ENCODE peak calls at places on chromosomes 1 and 21, in six cellular contexts. O is endothelial cell of umbilical vein, L is HCT116, Y is fibroblast of lung, D is GM23248, A is mesendoderm. W is an unnamed sample. For H3K4me1, the result is how much of the 10 kb centered on the place peaks cover.

GRCh38 chr1:67970088-67970487 is 80.3 kb downstream of the DIRAS3 start:
- DNase-seq in O (peak), L (peak), Y (peak), D (peak), A (no peak), W (peak)

GRCh38 chr1:153527023-153527724 is 8.6 kb downstream of the S100A6 start:
- DNase-seq in O (no peak), L (no peak), Y (no peak), D (peak), A (peak), W (no peak)

GRCh38 chr1:30730351-30731108 is 7.1 kb upstream of the MATN1 start:
- DNase-seq in O (no peak), L (no peak), Y (no peak), D (no peak), A (no peak), W (no peak)

GRCh38 chr1:97668945-97669344 is 251.9 kb downstream of the DPYD start:
- DNase-seq in O (peak), L (peak), Y (peak), D (peak), A (peak), W (peak)

GRCh38 chr1:228478912-228479665 is 8.1 kb upstream of the RNF187 start:
- DNase-seq in O (no peak), L (no peak), Y (no peak), D (no peak), A (peak), W (no peak)

GRCh38 chr1:212162635-212163034 is 122.6 kb upstream of the PPP2R5A start:
- DNase-seq in O (peak), L (no peak), Y (peak), D (peak), A (no peak), W (peak)

GRCh38 chr1:32724678-32725594 is 22.4 kb upstream of the SYNC start:
- DNase-seq in O (peak), L (peak), Y (peak), D (peak), A (peak), W (peak)

GRCh38 chr1:158150512-158150911 is 30.2 kb upstream of the CD1D start:
- DNase-seq in O (no peak), L (no peak), Y (no peak), D (no peak), A (no peak), W (no peak)

GRCh38 chr1:231931146-231931545 is 304.6 kb downstream of the DISC1 start:
- DNase-seq in O (no peak), L (no peak), Y (no peak), D (no peak), A (no peak), W (no peak)

GRCh38 chr1:18883636-18884418 is 18.5 kb downstream of the ALDH4A1 start:
- DNase-seq in O (peak), L (peak), Y (peak), D (peak), A (peak), W (peak)

GRCh38 chr1:204853446-204853845 is 17.2 kb upstream of the NFASC start:
- DNase-seq in O (no peak), L (no peak), Y (no peak), D (no peak), A (no peak), W (no peak)

GRCh38 chr21:45502006-45502345 is 40.3 kb downstream of the SLC19A1 start:
- DNase-seq in O (no peak), L (no peak), Y (no peak), D (no peak), A (no peak), W (no peak)

GRCh38 chr1:246301553-246302250 is 205.4 kb downstream of the SMYD3 start:
- DNase-seq in O (no peak), L (no peak), Y (no peak), D (peak), A (no peak), W (no peak)

GRCh38 chr1:54556110-54556509 is 8.1 kb downstream of the ACOT11 start:
- DNase-seq in O (no peak), L (no peak), Y (no peak), D (no peak), A (no peak), W (no peak)

GRCh38 chr1:104630567-104630966 is 880.9 kb downstream of the AMY1C start:
- DNase-seq in O (no peak), L (no peak), Y (no peak), D (no peak), A (no peak), W (no peak)

GRCh38 chr21:34630536-34631143 is 15.7 kb upstream of the RCAN1 start:
- DNase-seq in O (peak), L (peak), Y (peak), D (peak), A (peak), W (peak)

GRCh38 chr21:44636209-44637017 is 743 bp upstream of the KRTAP10-10 start:
- DNase-seq in O (no peak), L (no peak), Y (no peak), D (no peak), A (no peak), W (no peak)

GRCh38 chr1:56644064-56644940 is 812 bp upstream of the PRKAA2 start:
- DNase-seq in O (peak), L (no peak), Y (peak), D (peak), A (peak), W (no peak)

GRCh38 chr1:85244271-85245053 is 15.0 kb downstream of the C1orf52 start:
- DNase-seq in O (no peak), L (no peak), Y (peak), D (peak), A (no peak), W (peak)

GRCh38 chr1:59013928-59014279 is 230.1 kb upstream of the JUN start:
- DNase-seq in O (no peak), L (no peak), Y (no peak), D (no peak), A (no peak), W (no peak)

GRCh38 chr1:59011663-59012062 is 227.8 kb upstream of the JUN start:
- DNase-seq in O (no peak), L (no peak), Y (no peak), D (no peak), A (no peak), W (no peak)

GRCh38 chr1:59014827-59015226 is 231.0 kb upstream of the JUN start:
- DNase-seq in O (no peak), L (no peak), Y (no peak), D (no peak), A (no peak), W (no peak)

GRCh38 chr1:59012378-59012777 is 228.5 kb upstream of the JUN start:
- DNase-seq in O (no peak), L (no peak), Y (no peak), D (no peak), A (no peak), W (no peak)

GRCh38 chr1:59013276-59013927 is 229.6 kb upstream of the JUN start:
- DNase-seq in O (peak), L (no peak), Y (peak), D (peak), A (peak), W (peak)
- H3K9ac ChIP-seq in O (peak), L (no peak), Y (peak), D (peak), A (peak), W (peak)

DNA sequence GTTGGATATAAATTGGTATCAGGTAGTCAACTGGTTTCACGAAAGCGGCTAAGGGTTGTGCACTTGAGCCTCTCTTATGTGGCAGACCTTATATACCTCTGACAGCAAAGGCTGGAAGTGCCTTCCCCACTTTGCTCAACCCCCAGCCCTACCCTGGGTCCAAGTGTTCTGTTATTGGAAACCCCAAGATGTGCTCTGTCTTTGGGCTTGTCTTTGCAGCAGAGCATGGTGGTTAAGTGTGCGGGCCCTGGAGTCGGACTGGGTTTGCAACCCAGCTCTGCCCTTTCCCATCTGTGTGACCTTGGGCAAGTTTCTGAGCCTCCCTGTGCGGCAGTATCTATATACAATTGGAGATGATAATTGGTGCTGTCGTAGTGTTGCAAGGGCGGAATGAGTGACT is 11.2 kb upstream of the IL10 start:
- DNase-seq in O (no peak), L (no peak), Y (no peak), D (no peak), A (no peak), W (no peak)
- H3K4me1 ChIP-seq in O (under half), L (under half), Y (under half), D (under half), A (under half), W (under half)

DNA sequence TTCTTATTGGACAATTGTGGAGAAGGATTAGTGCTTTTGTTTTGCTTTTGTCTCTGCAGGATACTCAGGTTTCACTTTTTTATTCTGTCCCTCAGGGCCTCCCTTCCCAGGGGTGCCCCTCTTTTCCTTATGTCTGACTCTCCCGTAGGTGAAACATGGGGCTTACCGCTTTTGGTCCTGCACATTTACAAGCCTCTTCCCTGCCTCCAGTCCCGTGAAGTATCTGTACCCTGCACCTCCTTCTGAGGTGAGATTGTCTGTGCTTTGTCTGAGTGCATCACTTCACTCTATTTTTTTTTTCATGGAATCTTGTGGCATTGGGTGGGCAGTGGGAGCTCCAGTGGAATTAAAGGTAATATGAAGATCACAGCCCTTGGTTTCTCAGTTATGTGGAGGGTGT is 758.1 kb upstream of the TPTE start:
- DNase-seq in O (no peak), L (no peak), Y (no peak), D (no peak), A (no peak), W (no peak)
- H3K9ac ChIP-seq in O (no peak), L (no peak), Y (no peak), D (no peak), A (no peak), W (no peak)

GRCh38 chr1:199044191-199044590 is 405.4 kb downstream of the PTPRC start:
- DNase-seq in O (no peak), L (no peak), Y (no peak), D (no peak), A (no peak), W (peak)
- H3K4me1 ChIP-seq in O (under half), L (under half), Y (under half), D (under half), A (under half), W (under half)

GRCh38 chr1:156813750-156814570 is 2.7 kb downstream of the SH2D2A start:
- DNase-seq in O (peak), L (peak), Y (peak), D (peak), A (peak), W (peak)
- H3K9ac ChIP-seq in O (no peak), L (peak), Y (peak), D (peak), A (peak), W (peak)

DNA sequence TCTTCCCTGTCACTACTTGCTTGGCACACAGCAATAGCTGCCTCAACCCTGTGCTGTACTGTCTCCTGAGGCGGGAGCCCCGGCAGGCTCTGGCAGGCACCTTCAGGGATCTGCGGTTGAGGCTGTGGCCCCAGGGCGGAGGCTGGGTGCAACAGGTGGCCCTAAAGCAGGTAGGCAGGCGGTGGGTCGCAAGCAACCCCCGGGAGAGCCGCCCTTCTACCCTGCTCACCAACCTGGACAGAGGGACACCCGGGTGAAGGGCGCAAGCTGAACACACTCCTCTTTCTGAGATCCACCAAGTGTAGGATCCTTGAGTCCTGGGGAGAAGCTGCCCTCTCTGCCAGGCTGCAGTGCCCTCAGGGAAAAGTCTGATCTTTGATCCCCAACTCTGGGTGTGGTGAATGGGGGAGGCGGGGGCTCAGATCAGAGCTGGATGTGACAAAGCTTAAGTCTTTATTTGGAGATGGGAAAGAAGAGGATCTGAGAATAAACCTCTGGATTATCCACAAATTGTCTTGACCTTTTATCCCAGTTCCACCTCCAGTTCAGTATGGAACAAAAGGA is 1.2 kb downstream of the RXFP4 start:
- DNase-seq in O (no peak), L (no peak), Y (no peak), D (peak), A (no peak), W (no peak)
- H3K4me1 ChIP-seq in O (under half), L (half or more), Y (under half), D (under half), A (under half), W (under half)

DNA sequence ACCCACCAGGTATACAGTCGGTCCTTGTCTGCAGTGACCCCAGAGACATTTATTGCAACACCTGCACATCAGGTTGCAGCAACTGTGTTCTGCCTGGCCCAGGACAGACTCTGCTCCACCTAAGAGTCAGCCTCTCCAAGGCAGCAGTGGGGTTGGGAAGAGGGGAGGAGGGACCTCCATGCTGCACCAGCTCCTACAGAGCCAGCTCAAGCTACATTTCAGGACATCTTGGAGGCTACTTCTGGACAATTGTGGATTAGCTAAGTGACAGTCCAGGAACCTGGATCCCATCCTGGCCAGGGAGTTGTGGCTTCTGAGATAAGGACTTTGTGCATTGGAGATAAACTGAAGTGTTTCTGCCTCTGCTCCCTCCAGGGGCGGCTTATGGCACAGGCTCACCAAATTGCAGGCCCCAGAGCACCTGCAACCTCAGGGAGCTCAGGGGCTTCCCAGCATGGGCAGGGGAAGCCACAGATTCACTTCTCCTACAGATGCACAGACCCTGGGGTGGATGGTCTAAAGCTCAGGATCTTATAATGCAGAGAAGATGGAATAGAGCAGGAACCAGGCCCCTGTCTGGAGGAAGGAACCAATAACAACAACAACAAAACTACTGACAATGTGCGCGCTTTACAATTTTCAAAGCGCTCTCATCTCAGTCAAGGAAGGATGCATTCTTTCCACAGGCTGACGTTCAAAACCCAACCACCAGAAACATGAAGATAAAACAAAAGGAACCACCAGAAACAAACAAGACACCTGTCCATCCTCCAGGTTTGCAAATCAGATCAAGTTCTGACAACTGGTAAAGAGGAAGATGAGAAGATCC is 120.8 kb upstream of the IRF2BP2 start:
- DNase-seq in O (no peak), L (no peak), Y (no peak), D (no peak), A (peak), W (no peak)
- H3K9ac ChIP-seq in O (no peak), L (no peak), Y (no peak), D (peak), A (no peak), W (peak)

GRCh38 chr1:7152655-7153054 is 367.4 kb downstream of the CAMTA1 start:
- DNase-seq in O (no peak), L (no peak), Y (no peak), D (no peak), A (no peak), W (no peak)

GRCh38 chr1:7145947-7146346 is 360.7 kb downstream of the CAMTA1 start:
- DNase-seq in O (no peak), L (no peak), Y (no peak), D (no peak), A (no peak), W (no peak)

GRCh38 chr1:7150951-7151350 is 365.7 kb downstream of the CAMTA1 start:
- DNase-seq in O (no peak), L (no peak), Y (no peak), D (no peak), A (no peak), W (no peak)

GRCh38 chr1:7146710-7147109 is 361.5 kb downstream of the CAMTA1 start:
- DNase-seq in O (no peak), L (no peak), Y (no peak), D (no peak), A (no peak), W (no peak)

DNA sequence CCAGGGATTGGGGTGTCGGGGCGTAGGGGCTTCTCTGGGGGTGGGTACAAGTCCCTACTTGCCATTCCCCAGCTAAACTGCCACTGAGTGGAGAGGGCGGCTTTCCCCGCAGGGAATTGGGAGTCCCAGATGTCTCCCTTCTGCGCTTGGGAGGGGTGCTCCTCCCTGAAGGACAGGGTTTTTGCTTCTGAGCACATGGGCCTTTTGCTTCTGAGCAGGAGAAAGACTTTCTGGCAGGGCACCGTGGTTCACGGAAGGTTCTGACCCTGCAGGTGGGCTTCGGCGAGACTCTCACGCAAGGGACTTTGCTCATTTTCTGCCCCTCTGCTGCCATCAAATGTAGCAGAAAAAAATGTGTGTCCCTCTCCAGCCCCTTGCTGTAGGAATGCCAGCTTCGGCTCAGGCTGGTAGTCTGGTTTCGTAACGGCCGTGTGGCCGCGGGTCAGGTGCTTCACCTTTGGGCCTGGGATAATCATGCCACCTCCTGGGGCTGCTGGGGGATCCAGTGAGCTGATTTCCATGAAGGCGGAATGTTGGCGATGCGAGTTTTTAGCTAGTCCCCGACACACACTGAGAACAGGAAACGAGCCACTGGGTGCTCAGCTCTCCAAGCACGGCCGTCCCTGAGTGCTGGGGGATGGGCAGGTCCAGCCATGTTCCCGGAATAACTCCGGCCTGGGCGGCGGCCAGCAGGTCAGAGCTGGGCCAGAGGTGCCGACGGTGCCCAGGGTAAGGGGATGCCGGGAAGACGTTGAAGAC is 364.0 kb downstream of the CAMTA1 start:
- DNase-seq in O (no peak), L (no peak), Y (peak), D (no peak), A (peak), W (no peak)
- H3K4me1 ChIP-seq in O (under half), L (under half), Y (under half), D (under half), A (under half), W (under half)